ENCODE peak calls at places on chromosomes 12 and 14, in seven cellular contexts. U is T-helper 2 cell; Z is NCI-H2107; N is H9; Q is CD4-positive, alpha-beta T cell; G is lower leg skin; K is natural killer cell treated with Interleukin-12 subunit alpha and Interleukin-12 subunit beta and Interleukin-15 and Interleukin-18, amount 100 ng/mL, for 72 hours. L is an unnamed sample.

GRCh38 chr12:91349451-91349850 is 166.8 kb upstream of the DCN start:
- DNase-seq in U (no peak), Z (no peak), N (no peak), Q (no peak), G (no peak), K (no peak), L (no peak)

GRCh38 chr12:16359512-16360491 is 12.4 kb downstream of the MGST1 start:
- DNase-seq in U (no peak), Z (no peak), N (peak), Q (no peak), G (no peak), K (no peak), L (no peak)

GRCh38 chr14:23568600-23569310 is 1.2 kb upstream of the AP1G2 start:
- DNase-seq in U (no peak), Z (no peak), N (peak), Q (no peak), G (no peak), K (no peak), L (no peak)

GRCh38 chr12:109802828-109803227 is 30.4 kb downstream of the TRPV4 start:
- DNase-seq in U (no peak), Z (no peak), N (no peak), Q (no peak), G (no peak), K (no peak), L (no peak)

GRCh38 chr12:57254506-57255280 is 3.7 kb upstream of the STAC3 start:
- DNase-seq in U (no peak), Z (no peak), N (no peak), Q (no peak), G (no peak), K (no peak), L (no peak)

GRCh38 chr14:104196461-104197180 is 58.2 kb downstream of the KIF26A start:
- DNase-seq in U (no peak), Z (no peak), N (no peak), Q (no peak), G (no peak), K (no peak), L (no peak)

GRCh38 chr12:121330692-121331091 is 21.5 kb downstream of the ANAPC5 start:
- DNase-seq in U (no peak), Z (no peak), N (no peak), Q (no peak), G (no peak), K (no peak), L (no peak)

GRCh38 chr14:60274448-60274847 is 25.4 kb downstream of the PPM1A start:
- DNase-seq in U (no peak), Z (no peak), N (no peak), Q (no peak), G (no peak), K (no peak), L (no peak)

GRCh38 chr12:115004469-115005146 is 320.6 kb upstream of the TBX3 start:
- DNase-seq in U (no peak), Z (no peak), N (no peak), Q (no peak), G (no peak), K (no peak), L (no peak)

GRCh38 chr12:68030248-68030647 is 41.0 kb downstream of the IFNG-AS1 start:
- DNase-seq in U (no peak), Z (no peak), N (no peak), Q (no peak), G (no peak), K (no peak), L (no peak)

GRCh38 chr12:56374726-56375597 is 12.3 kb upstream of the APOF start:
- DNase-seq in U (no peak), Z (no peak), N (no peak), Q (no peak), G (no peak), K (no peak), L (no peak)

GRCh38 chr14:91750634-91751198 is 18.8 kb upstream of the CATSPERB start:
- DNase-seq in U (no peak), Z (no peak), N (no peak), Q (no peak), G (no peak), K (no peak), L (no peak)

GRCh38 chr12:10701843-10702242 is 21.3 kb downstream of the YBX3 start:
- DNase-seq in U (no peak), Z (no peak), N (no peak), Q (no peak), G (no peak), K (no peak), L (no peak)

GRCh38 chr14:101184104-101184455 is 280.6 kb upstream of the RTL1 start:
- DNase-seq in U (no peak), Z (no peak), N (no peak), Q (no peak), G (no peak), K (no peak), L (no peak)

GRCh38 chr14:93160353-93160801 is 24.3 kb downstream of the MOAP1 start:
- DNase-seq in U (no peak), Z (no peak), N (peak), Q (no peak), G (no peak), K (no peak), L (no peak)

GRCh38 chr12:47875732-47876131 is 29.1 kb downstream of the VDR start:
- DNase-seq in U (no peak), Z (no peak), N (no peak), Q (no peak), G (no peak), K (peak), L (no peak)

GRCh38 chr14:68947802-68948201 is 31.3 kb downstream of the ACTN1 start:
- DNase-seq in U (no peak), Z (peak), N (no peak), Q (no peak), G (peak), K (no peak), L (no peak)

GRCh38 chr14:103705158-103705523 is 10.1 kb downstream of the XRCC3 start:
- DNase-seq in U (no peak), Z (no peak), N (no peak), Q (no peak), G (no peak), K (no peak), L (no peak)

GRCh38 chr14:53468876-53469275 is 315.8 kb upstream of the DDHD1 start:
- DNase-seq in U (no peak), Z (no peak), N (no peak), Q (no peak), G (no peak), K (no peak), L (no peak)

GRCh38 chr12:102528111-102528510 is 47.7 kb upstream of the IGF1 start:
- DNase-seq in U (no peak), Z (no peak), N (no peak), Q (no peak), G (no peak), K (no peak), L (no peak)

GRCh38 chr12:117684471-117684870 is 284.3 kb downstream of the KSR2 start:
- DNase-seq in U (no peak), Z (no peak), N (no peak), Q (no peak), G (no peak), K (no peak), L (no peak)

GRCh38 chr14:98847520-98848468 is 424.2 kb downstream of the BCL11B start:
- DNase-seq in U (no peak), Z (no peak), N (no peak), Q (no peak), G (no peak), K (no peak), L (no peak)